ENCODE peak calls at places on chromosomes 16 and 17, in eight cellular contexts. Y is IMR-90, D is prostate gland, N is HFF-Myc, I is astrocyte of the cerebellum, E is AG04450, Z is bronchial epithelial cell, A is neural progenitor cell. C is an unnamed sample.

GRCh38 chr16:85309656-85310587 is 197.7 kb upstream of the CIBAR2 start:
- DNase-seq in Y (no peak), D (no peak), N (no peak), I (no peak), E (no peak), Z (no peak), A (peak; percentile 74), C (no peak)

GRCh38 chr17:2171725-2172446 is 117.0 kb downstream of the HIC1 start:
- DNase-seq in Y (peak; percentile 99), D (peak; percentile 84), N (no peak), I (peak; percentile 94), E (peak; percentile 98), Z (peak; percentile 86), A (no peak), C (peak; percentile 99)

GRCh38 chr16:24988593-24989338 is 26.4 kb downstream of the ARHGAP17 start:
- DNase-seq in Y (peak; percentile 76), D (peak; percentile 64), N (no peak), I (no peak), E (no peak), Z (peak; percentile 77), A (no peak), C (peak; percentile 66)

GRCh38 chr17:7403043-7403901 is 625 bp downstream of the TMEM256 start:
- DNase-seq in Y (no peak), D (no peak), N (no peak), I (no peak), E (peak; percentile 39), Z (no peak), A (peak; percentile 85), C (no peak)

GRCh38 chr17:61997649-61998048 is 67.4 kb downstream of the MED13 start:
- DNase-seq in Y (peak; percentile 83), D (peak; percentile 8), N (peak; percentile 20), I (peak; percentile 49), E (no peak), Z (peak; percentile 30), A (no peak), C (peak; percentile 46)

GRCh38 chr17:82242977-82243647 is 14.3 kb downstream of the SLC16A3 start:
- DNase-seq in Y (peak; percentile 83), D (peak; percentile 85), N (no peak), I (peak; percentile 71), E (peak; percentile 67), Z (peak; percentile 67), A (no peak), C (peak; percentile 88)

GRCh38 chr17:30366536-30366935 is 12.2 kb upstream of the CPD start:
- DNase-seq in Y (no peak), D (no peak), N (no peak), I (no peak), E (no peak), Z (no peak), A (no peak), C (no peak)

GRCh38 chr17:75707096-75707720 is 14.1 kb upstream of the ITGB4 start:
- DNase-seq in Y (no peak), D (no peak), N (no peak), I (no peak), E (no peak), Z (peak; percentile 76), A (no peak), C (no peak)

GRCh38 chr17:81315170-81315884 is 20.2 kb upstream of the SLC38A10 start:
- DNase-seq in Y (no peak), D (no peak), N (no peak), I (no peak), E (no peak), Z (no peak), A (no peak), C (no peak)

GRCh38 chr17:33227911-33228310 is 65.2 kb downstream of the ASIC2 start:
- DNase-seq in Y (no peak), D (no peak), N (no peak), I (no peak), E (no peak), Z (no peak), A (no peak), C (no peak)

GRCh38 chr17:68089881-68090280 is 54.3 kb downstream of the KPNA2 start:
- DNase-seq in Y (peak; percentile 24), D (no peak), N (no peak), I (no peak), E (no peak), Z (peak; percentile 48), A (no peak), C (peak; percentile 38)

GRCh38 chr17:61178284-61178683 is 221.4 kb upstream of the TBX2 start:
- DNase-seq in Y (no peak), D (no peak), N (no peak), I (no peak), E (no peak), Z (no peak), A (no peak), C (no peak)

DNA sequence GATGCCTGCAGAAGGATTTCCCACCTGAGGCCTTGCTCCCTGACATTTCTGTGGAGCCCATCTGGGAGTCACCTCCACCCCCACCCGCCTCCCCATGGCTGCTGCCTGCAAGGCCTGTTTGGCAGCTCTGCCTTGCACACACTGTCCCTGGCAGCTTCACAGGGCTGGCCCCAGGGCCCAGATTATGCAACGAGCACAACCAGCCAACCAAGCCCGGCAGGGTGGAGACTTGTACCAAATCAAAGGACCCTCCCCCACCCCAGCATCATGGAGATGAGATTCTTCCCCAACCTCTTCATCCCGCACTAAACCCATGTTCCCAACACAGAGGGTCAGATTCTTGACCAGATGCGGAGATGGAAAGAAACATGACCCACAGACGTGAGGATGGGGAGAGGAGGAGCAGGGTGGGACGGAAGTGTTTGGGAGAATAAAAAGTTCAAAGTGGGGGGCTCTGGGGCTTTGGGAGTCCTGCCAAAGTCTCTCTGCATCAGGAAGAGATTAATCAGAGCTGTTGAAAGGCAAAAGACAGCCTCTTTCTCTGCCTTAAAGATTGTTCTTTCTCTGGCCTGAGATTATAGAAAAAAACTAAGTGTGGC is 3.8 kb downstream of the SMARCD2 start:
- DNase-seq in Y (peak; percentile 45), D (peak; percentile 97), N (no peak), I (no peak), E (no peak), Z (peak; percentile 74), A (no peak), C (peak; percentile 84)
- H3K4me3 ChIP-seq in Y (no peak overlapping the region), D (peak overlapping the region; percentile 13), N (peak overlapping the region; percentile 7), I (no peak overlapping the region), E (no peak overlapping the region), Z (no peak overlapping the region), A (no peak overlapping the region), C (no peak overlapping the region)

GRCh38 chr17:39618252-39618913 is 8.4 kb upstream of the PPP1R1B start:
- DNase-seq in Y (no peak), D (no peak), N (no peak), I (no peak), E (no peak), Z (no peak), A (no peak), C (peak; percentile 17)

GRCh38 chr17:39619786-39620101 is 7.0 kb upstream of the PPP1R1B start:
- DNase-seq in Y (no peak), D (no peak), N (no peak), I (no peak), E (no peak), Z (no peak), A (no peak), C (no peak)

GRCh38 chr17:39617446-39618251 is 9.1 kb upstream of the PPP1R1B start:
- DNase-seq in Y (peak; percentile 13), D (peak; percentile 69), N (no peak), I (no peak), E (no peak), Z (peak; percentile 23), A (peak; percentile 69), C (peak; percentile 19)

GRCh38 chr17:39617100-39617445 is 9.4 kb upstream of the NEUROD2 start:
- DNase-seq in Y (no peak), D (no peak), N (no peak), I (no peak), E (no peak), Z (no peak), A (no peak), C (no peak)

DNA sequence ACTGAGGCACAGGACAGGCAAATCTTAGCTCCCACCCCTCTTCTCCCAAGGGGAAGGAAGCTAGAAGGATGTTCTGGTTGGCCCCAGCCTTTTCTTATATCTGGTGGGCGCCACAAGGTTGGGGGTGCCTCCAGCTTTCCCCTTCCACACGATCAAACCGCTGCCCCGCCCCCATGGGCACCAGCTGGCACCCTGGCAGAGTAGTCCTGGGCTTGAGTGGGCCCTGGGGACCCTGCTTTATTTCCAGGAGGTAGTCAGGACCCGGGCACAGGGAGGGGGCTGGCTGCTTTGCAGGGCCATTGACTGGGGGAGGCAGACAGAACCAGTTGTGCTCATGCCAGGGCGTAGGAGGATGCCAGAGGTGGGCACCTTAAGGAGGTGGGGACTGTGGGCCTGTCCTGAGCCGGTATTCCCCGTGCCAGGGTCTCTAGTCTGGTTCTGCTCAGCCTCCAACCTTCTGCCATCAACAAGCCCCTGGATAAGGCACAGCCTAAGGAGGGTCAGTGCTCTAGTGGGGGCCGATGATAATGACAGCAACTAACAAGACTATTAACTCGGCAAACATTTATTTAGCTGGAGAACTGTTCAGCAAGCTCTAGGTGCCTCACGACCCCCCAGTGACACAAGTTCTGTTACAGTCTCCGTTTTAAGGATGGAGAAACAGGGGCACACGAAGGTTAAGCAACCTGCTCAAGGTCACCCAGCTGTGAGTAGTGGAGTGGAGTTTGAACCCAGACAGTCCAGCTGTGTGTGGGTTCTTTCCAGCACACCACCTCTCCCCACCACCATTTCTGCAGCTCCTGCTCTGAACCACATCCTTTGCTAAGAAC is 7.6 kb upstream of the PPP1R1B start:
- DNase-seq in Y (no peak), D (no peak), N (no peak), I (no peak), E (no peak), Z (no peak), A (no peak), C (no peak)
- H3K4me3 ChIP-seq in Y (no peak overlapping the region), D (no peak overlapping the region), N (no peak overlapping the region), I (no peak overlapping the region), E (no peak overlapping the region), Z (no peak overlapping the region), A (peak overlapping the region; percentile 64), C (no peak overlapping the region)

DNA sequence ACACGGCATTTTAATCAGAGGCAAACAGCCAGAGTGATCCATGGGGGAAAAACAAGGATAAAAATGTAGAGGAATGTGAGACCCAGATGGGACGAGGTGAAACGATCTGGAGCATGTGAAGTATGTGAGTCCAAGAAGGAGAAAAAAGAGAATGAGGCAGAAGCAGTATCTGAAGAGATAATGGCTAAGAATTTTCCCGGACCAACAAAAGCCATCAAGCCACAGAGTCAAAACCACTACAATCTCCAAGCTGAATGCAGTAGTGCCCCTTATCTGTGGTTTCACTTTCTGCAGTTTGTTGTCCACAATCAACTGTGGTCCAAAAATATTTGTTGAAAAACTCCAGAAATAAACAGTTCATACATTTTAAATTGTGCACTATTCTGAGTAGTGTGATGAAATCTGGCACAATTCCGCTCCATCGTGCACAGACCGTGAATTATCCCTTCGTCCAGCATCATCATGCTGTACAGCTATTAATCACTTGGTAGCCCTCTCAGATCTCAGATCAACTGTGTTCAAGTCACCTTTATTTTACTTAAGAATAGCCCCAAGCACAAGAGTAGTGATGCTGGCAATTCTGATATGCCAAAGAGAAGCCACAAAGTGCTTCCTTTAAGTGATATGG is 18.7 kb downstream of the MYH10 start:
- DNase-seq in Y (peak; percentile 47), D (no peak), N (no peak), I (no peak), E (no peak), Z (no peak), A (no peak), C (peak; percentile 70)
- H3K4me3 ChIP-seq in Y (peak overlapping the region; percentile 26), D (no peak overlapping the region), N (peak overlapping the region; percentile 35), I (no peak overlapping the region), E (peak overlapping the region; percentile 29), Z (no peak overlapping the region), A (no peak overlapping the region), C (peak overlapping the region; percentile 49)

DNA sequence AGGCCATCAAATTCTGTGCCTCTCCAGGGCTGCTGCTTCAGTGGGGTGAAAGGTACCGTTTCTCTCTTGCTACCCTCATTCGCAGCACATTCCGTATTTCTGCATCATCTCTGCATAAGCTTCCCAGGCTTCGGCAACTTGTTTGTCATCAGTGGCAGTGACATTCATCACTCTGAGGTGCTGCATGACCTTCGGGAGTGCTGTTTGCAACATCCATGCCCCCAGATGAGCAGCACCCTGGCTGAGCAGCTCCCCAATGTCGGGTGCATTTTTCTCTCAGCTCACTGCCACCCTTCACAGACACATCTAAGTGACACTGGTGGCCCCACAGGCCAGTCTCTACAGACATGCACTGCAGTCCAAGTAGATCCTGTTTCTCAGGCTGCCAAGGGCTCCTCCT is 3.8 kb downstream of the CREBBP start:
- DNase-seq in Y (peak; percentile 63), D (no peak), N (no peak), I (no peak), E (no peak), Z (no peak), A (no peak), C (peak; percentile 31)
- H3K4me3 ChIP-seq in Y (no peak overlapping the region), D (no peak overlapping the region), N (peak overlapping the region; percentile 23), I (peak overlapping the region; percentile 9), E (peak overlapping the region; percentile 35), Z (no peak overlapping the region), A (no peak overlapping the region), C (peak overlapping the region; percentile 13)

C was measured in fibroblast of villous mesenchyme.